ENCODE peak calls at places on chromosomes 13 and 19, in seven cellular contexts. One of them, this sample, is unnamed.

GRCh38 chr19:883661-884211 is 9.3 kb downstream of the MED16 start:
- DNase-seq in tibial nerve: no peak
- DNase-seq in ascending aorta: no peak
- DNase-seq in testis: no peak
- DNase-seq in psoas muscle: peak
- DNase-seq in epithelial cell of prostate: peak
- DNase-seq in CD8-positive, alpha-beta T cell: no peak
- DNase-seq in this sample: no peak

GRCh38 chr13:43878897-43879322 is 630 bp downstream of the CCDC122 start:
- DNase-seq in tibial nerve: peak
- DNase-seq in ascending aorta: peak
- DNase-seq in testis: peak
- DNase-seq in psoas muscle: peak
- DNase-seq in epithelial cell of prostate: no peak
- DNase-seq in CD8-positive, alpha-beta T cell: no peak
- DNase-seq in this sample: peak

GRCh38 chr19:41937976-41938375 is 9.7 kb upstream of the ERFL start:
- DNase-seq in tibial nerve: no peak
- DNase-seq in ascending aorta: no peak
- DNase-seq in testis: no peak
- DNase-seq in psoas muscle: no peak
- DNase-seq in epithelial cell of prostate: no peak
- DNase-seq in CD8-positive, alpha-beta T cell: no peak
- DNase-seq in this sample: no peak

GRCh38 chr19:12800873-12801465 is 631 bp downstream of the PRDX2 start:
- DNase-seq in tibial nerve: no peak
- DNase-seq in ascending aorta: no peak
- DNase-seq in testis: peak
- DNase-seq in psoas muscle: peak
- DNase-seq in epithelial cell of prostate: no peak
- DNase-seq in CD8-positive, alpha-beta T cell: no peak
- DNase-seq in this sample: no peak

GRCh38 chr19:18450934-18451836 is 13.3 kb upstream of the ISYNA1 start:
- DNase-seq in tibial nerve: peak
- DNase-seq in ascending aorta: no peak
- DNase-seq in testis: peak
- DNase-seq in psoas muscle: peak
- DNase-seq in epithelial cell of prostate: no peak
- DNase-seq in CD8-positive, alpha-beta T cell: peak
- DNase-seq in this sample: peak

GRCh38 chr19:13153627-13154240 is 3.5 kb downstream of the IER2 start:
- DNase-seq in tibial nerve: no peak
- DNase-seq in ascending aorta: no peak
- DNase-seq in testis: no peak
- DNase-seq in psoas muscle: peak
- DNase-seq in epithelial cell of prostate: no peak
- DNase-seq in CD8-positive, alpha-beta T cell: no peak
- DNase-seq in this sample: no peak

GRCh38 chr13:87622921-87623320 is 48.2 kb upstream of the SLITRK5 start:
- DNase-seq in tibial nerve: no peak
- DNase-seq in ascending aorta: no peak
- DNase-seq in testis: no peak
- DNase-seq in psoas muscle: no peak
- DNase-seq in epithelial cell of prostate: no peak
- DNase-seq in CD8-positive, alpha-beta T cell: no peak
- DNase-seq in this sample: no peak

GRCh38 chr19:41939861-41940442 is 11.7 kb upstream of the ERFL start:
- DNase-seq in tibial nerve: no peak
- DNase-seq in ascending aorta: no peak
- DNase-seq in testis: peak
- DNase-seq in psoas muscle: no peak
- DNase-seq in epithelial cell of prostate: no peak
- DNase-seq in CD8-positive, alpha-beta T cell: no peak
- DNase-seq in this sample: no peak

GRCh38 chr19:46451352-46451751 is 20.0 kb downstream of the PNMA8A start:
- DNase-seq in tibial nerve: no peak
- DNase-seq in ascending aorta: no peak
- DNase-seq in testis: no peak
- DNase-seq in psoas muscle: no peak
- DNase-seq in epithelial cell of prostate: no peak
- DNase-seq in CD8-positive, alpha-beta T cell: no peak
- DNase-seq in this sample: no peak

GRCh38 chr13:48006396-48006795 is 5.3 kb upstream of the SUCLA2 start:
- DNase-seq in tibial nerve: no peak
- DNase-seq in ascending aorta: no peak
- DNase-seq in testis: no peak
- DNase-seq in psoas muscle: no peak
- DNase-seq in epithelial cell of prostate: no peak
- DNase-seq in CD8-positive, alpha-beta T cell: no peak
- DNase-seq in this sample: no peak

GRCh38 chr13:24075137-24075975 is 85.2 kb upstream of the SPATA13 start:
- DNase-seq in tibial nerve: no peak
- DNase-seq in ascending aorta: no peak
- DNase-seq in testis: no peak
- DNase-seq in psoas muscle: no peak
- DNase-seq in epithelial cell of prostate: no peak
- DNase-seq in CD8-positive, alpha-beta T cell: no peak
- DNase-seq in this sample: no peak

GRCh38 chr19:45400192-45400591 is 4.7 kb downstream of the PPP1R13L start:
- DNase-seq in tibial nerve: no peak
- DNase-seq in ascending aorta: no peak
- DNase-seq in testis: no peak
- DNase-seq in psoas muscle: no peak
- DNase-seq in epithelial cell of prostate: peak
- DNase-seq in CD8-positive, alpha-beta T cell: no peak
- DNase-seq in this sample: no peak

GRCh38 chr19:45423033-45423588 is 606 bp downstream of the ERCC1 start:
- DNase-seq in tibial nerve: no peak
- DNase-seq in ascending aorta: no peak
- DNase-seq in testis: no peak
- DNase-seq in psoas muscle: no peak
- DNase-seq in epithelial cell of prostate: no peak
- DNase-seq in CD8-positive, alpha-beta T cell: peak
- DNase-seq in this sample: no peak

GRCh38 chr19:50827476-50827875 is 3.9 kb upstream of the KLK1 start:
- DNase-seq in tibial nerve: no peak
- DNase-seq in ascending aorta: no peak
- DNase-seq in testis: no peak
- DNase-seq in psoas muscle: no peak
- DNase-seq in epithelial cell of prostate: no peak
- DNase-seq in CD8-positive, alpha-beta T cell: no peak
- DNase-seq in this sample: no peak

GRCh38 chr19:33066543-33066942 is 1.9 kb upstream of the RHPN2 start:
- DNase-seq in tibial nerve: no peak
- DNase-seq in ascending aorta: no peak
- DNase-seq in testis: no peak
- DNase-seq in psoas muscle: no peak
- DNase-seq in epithelial cell of prostate: no peak
- DNase-seq in CD8-positive, alpha-beta T cell: no peak
- DNase-seq in this sample: no peak

GRCh38 chr13:114311908-114312307 is 2.4 kb upstream of the CHAMP1 start:
- DNase-seq in tibial nerve: no peak
- DNase-seq in ascending aorta: no peak
- DNase-seq in testis: no peak
- DNase-seq in psoas muscle: no peak
- DNase-seq in epithelial cell of prostate: no peak
- DNase-seq in CD8-positive, alpha-beta T cell: no peak
- DNase-seq in this sample: no peak

GRCh38 chr19:29675650-29676186 is 10.5 kb downstream of the PLEKHF1 start:
- DNase-seq in tibial nerve: no peak
- DNase-seq in ascending aorta: no peak
- DNase-seq in testis: no peak
- DNase-seq in psoas muscle: no peak
- DNase-seq in epithelial cell of prostate: no peak
- DNase-seq in CD8-positive, alpha-beta T cell: no peak
- DNase-seq in this sample: no peak

GRCh38 chr19:2478756-2479555 is 3.0 kb downstream of the GADD45B start:
- DNase-seq in tibial nerve: peak
- DNase-seq in ascending aorta: peak
- DNase-seq in testis: peak
- DNase-seq in psoas muscle: peak
- DNase-seq in epithelial cell of prostate: peak
- DNase-seq in CD8-positive, alpha-beta T cell: peak
- DNase-seq in this sample: peak

GRCh38 chr19:10389863-10390262 is 9.5 kb upstream of the TYK2 start:
- DNase-seq in tibial nerve: no peak
- DNase-seq in ascending aorta: no peak
- DNase-seq in testis: no peak
- DNase-seq in psoas muscle: no peak
- DNase-seq in epithelial cell of prostate: no peak
- DNase-seq in CD8-positive, alpha-beta T cell: no peak
- DNase-seq in this sample: no peak

GRCh38 chr19:3698386-3698950 is 1.8 kb downstream of the PIP5K1C start:
- DNase-seq in tibial nerve: no peak
- DNase-seq in ascending aorta: no peak
- DNase-seq in testis: no peak
- DNase-seq in psoas muscle: no peak
- DNase-seq in epithelial cell of prostate: no peak
- DNase-seq in CD8-positive, alpha-beta T cell: no peak
- DNase-seq in this sample: no peak

GRCh38 chr13:48858122-48858521 is 117.6 kb upstream of the FNDC3A start:
- DNase-seq in tibial nerve: no peak
- DNase-seq in ascending aorta: no peak
- DNase-seq in testis: no peak
- DNase-seq in psoas muscle: no peak
- DNase-seq in epithelial cell of prostate: no peak
- DNase-seq in CD8-positive, alpha-beta T cell: no peak
- DNase-seq in this sample: no peak

GRCh38 chr13:80337011-80337688 is 3.8 kb downstream of the SPRY2 start:
- DNase-seq in tibial nerve: no peak
- DNase-seq in ascending aorta: no peak
- DNase-seq in testis: no peak
- DNase-seq in psoas muscle: no peak
- DNase-seq in epithelial cell of prostate: no peak
- DNase-seq in CD8-positive, alpha-beta T cell: no peak
- DNase-seq in this sample: no peak

GRCh38 chr19:37361994-37362393 is 8.9 kb upstream of the ZNF527 start:
- DNase-seq in tibial nerve: no peak
- DNase-seq in ascending aorta: no peak
- DNase-seq in testis: no peak
- DNase-seq in psoas muscle: no peak
- DNase-seq in epithelial cell of prostate: no peak
- DNase-seq in CD8-positive, alpha-beta T cell: no peak
- DNase-seq in this sample: no peak

DNA sequence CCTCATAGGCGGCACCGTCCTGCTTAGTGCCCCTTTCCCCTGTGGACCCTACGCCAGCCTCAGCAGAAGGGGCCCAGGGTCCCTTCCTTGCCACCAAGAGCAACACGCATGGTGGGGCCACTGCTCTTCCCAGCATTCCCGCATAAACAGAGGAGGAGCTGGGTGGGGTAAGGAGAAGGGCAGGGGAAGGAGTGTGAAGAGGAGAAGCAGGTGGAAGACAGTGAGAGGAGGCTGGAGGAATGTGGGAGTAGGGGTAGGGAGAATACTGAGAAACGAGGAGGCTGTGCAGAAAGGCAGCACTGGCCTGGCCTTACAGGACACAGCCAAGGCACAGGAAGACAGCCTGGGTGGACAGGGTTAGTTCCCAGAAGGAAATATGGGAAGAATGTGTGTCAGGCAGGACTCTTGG is 43.9 kb downstream of the ZNF331 start:
- DNase-seq in tibial nerve: no peak
- DNase-seq in ascending aorta: no peak
- DNase-seq in testis: no peak
- DNase-seq in psoas muscle: no peak
- DNase-seq in epithelial cell of prostate: no peak
- DNase-seq in CD8-positive, alpha-beta T cell: no peak
- DNase-seq in this sample: no peak
- H3K27ac ChIP-seq in tibial nerve: no peak
- H3K27ac ChIP-seq in ascending aorta: no peak
- H3K27ac ChIP-seq in testis: no peak
- H3K27ac ChIP-seq in psoas muscle: no peak
- H3K27ac ChIP-seq in epithelial cell of prostate: no peak
- H3K27ac ChIP-seq in CD8-positive, alpha-beta T cell: no peak
- H3K27ac ChIP-seq in this sample: no peak

GRCh38 chr13:97844151-97844550 is 109.3 kb upstream of the IPO5 start:
- DNase-seq in tibial nerve: no peak
- DNase-seq in ascending aorta: no peak
- DNase-seq in testis: no peak
- DNase-seq in psoas muscle: no peak
- DNase-seq in epithelial cell of prostate: no peak
- DNase-seq in CD8-positive, alpha-beta T cell: no peak
- DNase-seq in this sample: no peak
- H3K27ac ChIP-seq in tibial nerve: no peak
- H3K27ac ChIP-seq in ascending aorta: no peak
- H3K27ac ChIP-seq in testis: no peak
- H3K27ac ChIP-seq in psoas muscle: no peak
- H3K27ac ChIP-seq in epithelial cell of prostate: no peak
- H3K27ac ChIP-seq in CD8-positive, alpha-beta T cell: no peak
- H3K27ac ChIP-seq in this sample: no peak

GRCh38 chr19:38387550-38388309 is at the start of gene GGN:
- DNase-seq in tibial nerve: peak
- DNase-seq in ascending aorta: peak
- DNase-seq in testis: peak
- DNase-seq in psoas muscle: peak
- DNase-seq in epithelial cell of prostate: peak
- DNase-seq in CD8-positive, alpha-beta T cell: peak
- DNase-seq in this sample: peak
- H3K27ac ChIP-seq in tibial nerve: no peak
- H3K27ac ChIP-seq in ascending aorta: peak
- H3K27ac ChIP-seq in testis: peak
- H3K27ac ChIP-seq in psoas muscle: peak
- H3K27ac ChIP-seq in epithelial cell of prostate: peak
- H3K27ac ChIP-seq in CD8-positive, alpha-beta T cell: no peak
- H3K27ac ChIP-seq in this sample: no peak

GRCh38 chr13:42114912-42115311 is 66.5 kb downstream of the DGKH start:
- DNase-seq in tibial nerve: no peak
- DNase-seq in ascending aorta: no peak
- DNase-seq in testis: no peak
- DNase-seq in psoas muscle: no peak
- DNase-seq in epithelial cell of prostate: no peak
- DNase-seq in CD8-positive, alpha-beta T cell: no peak
- DNase-seq in this sample: no peak

GRCh38 chr13:42112864-42113263 is 64.4 kb downstream of the DGKH start:
- DNase-seq in tibial nerve: no peak
- DNase-seq in ascending aorta: no peak
- DNase-seq in testis: no peak
- DNase-seq in psoas muscle: no peak
- DNase-seq in epithelial cell of prostate: no peak
- DNase-seq in CD8-positive, alpha-beta T cell: no peak
- DNase-seq in this sample: no peak

GRCh38 chr13:42116225-42116624 is 67.8 kb downstream of the DGKH start:
- DNase-seq in tibial nerve: no peak
- DNase-seq in ascending aorta: no peak
- DNase-seq in testis: no peak
- DNase-seq in psoas muscle: no peak
- DNase-seq in epithelial cell of prostate: peak
- DNase-seq in CD8-positive, alpha-beta T cell: no peak
- DNase-seq in this sample: no peak

GRCh38 chr13:42113478-42113877 is 65.0 kb downstream of the DGKH start:
- DNase-seq in tibial nerve: no peak
- DNase-seq in ascending aorta: no peak
- DNase-seq in testis: no peak
- DNase-seq in psoas muscle: no peak
- DNase-seq in epithelial cell of prostate: no peak
- DNase-seq in CD8-positive, alpha-beta T cell: no peak
- DNase-seq in this sample: no peak

DNA sequence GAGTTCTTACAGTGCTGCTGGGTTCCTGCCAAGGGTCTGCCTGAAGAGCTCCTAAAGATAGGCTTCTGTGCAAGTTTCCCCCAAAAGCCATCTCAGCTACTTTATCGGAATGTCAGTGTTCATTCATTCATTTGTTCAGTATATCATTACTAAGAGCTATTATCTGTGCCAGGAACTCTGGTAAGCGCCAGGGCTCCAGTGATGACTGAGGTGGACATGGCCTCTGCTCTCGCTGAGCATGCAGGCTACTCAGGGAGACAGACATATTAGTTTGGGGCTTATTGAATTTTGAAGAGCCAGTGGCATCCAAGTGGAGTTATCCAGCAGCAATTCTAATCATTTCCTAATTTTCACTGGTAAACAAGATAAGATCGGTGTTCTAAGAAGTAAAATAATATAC is 65.8 kb downstream of the DGKH start:
- DNase-seq in tibial nerve: no peak
- DNase-seq in ascending aorta: no peak
- DNase-seq in testis: no peak
- DNase-seq in psoas muscle: no peak
- DNase-seq in epithelial cell of prostate: no peak
- DNase-seq in CD8-positive, alpha-beta T cell: no peak
- DNase-seq in this sample: no peak
- H3K27ac ChIP-seq in tibial nerve: no peak
- H3K27ac ChIP-seq in ascending aorta: no peak
- H3K27ac ChIP-seq in testis: no peak
- H3K27ac ChIP-seq in psoas muscle: no peak
- H3K27ac ChIP-seq in epithelial cell of prostate: peak
- H3K27ac ChIP-seq in CD8-positive, alpha-beta T cell: no peak
- H3K27ac ChIP-seq in this sample: no peak